ENCODE peak calls at places on chromosomes 1 and 21, in four cellular contexts. Q is H9, W is mesendoderm, R is H1. I is an unnamed sample.

GRCh38 chr21:45802425-45802824 is 158.9 kb downstream of the PCBP3 start:
- DNase-seq in W (no peak), Q (no peak), R (no peak), I (no peak)

GRCh38 chr1:56502700-56503245 is 76.6 kb downstream of the PLPP3 start:
- DNase-seq in R (no peak), Q (no peak), W (no peak), I (peak)

GRCh38 chr1:21022279-21023040 is 154.2 kb downstream of the EIF4G3 start:
- DNase-seq in W (peak), R (no peak), Q (no peak), I (peak)

GRCh38 chr1:215677112-215677511 is 110.0 kb downstream of the KCTD3 start:
- DNase-seq in R (no peak), W (no peak), Q (no peak), I (no peak)

GRCh38 chr1:209430821-209431259 is 152.7 kb upstream of the CAMK1G start:
- DNase-seq in W (no peak), R (no peak), Q (no peak), I (no peak)

GRCh38 chr1:18734461-18735368 is 104.1 kb downstream of the PAX7 start:
- DNase-seq in Q (no peak), W (no peak), R (no peak), I (no peak)

GRCh38 chr1:67646145-67647035 is 38.6 kb upstream of the GADD45A start:
- DNase-seq in Q (no peak), R (no peak), W (peak), I (peak)

GRCh38 chr1:109659997-109660755 is 4.3 kb downstream of the GSTM4 start:
- DNase-seq in W (no peak), Q (no peak), R (no peak), I (peak)

GRCh38 chr1:94737124-94737998 is 82.8 kb upstream of the SLC44A3 start:
- DNase-seq in R (no peak), W (no peak), Q (no peak), I (peak)

GRCh38 chr1:26820784-26821269 is 5.7 kb upstream of the ZDHHC18 start:
- DNase-seq in W (no peak), R (no peak), Q (no peak), I (no peak)

GRCh38 chr1:200968469-200969410 is 54.8 kb downstream of the KIF21B start:
- DNase-seq in R (no peak), Q (no peak), W (no peak), I (peak)

GRCh38 chr1:42944207-42944928 is 14.3 kb downstream of the SLC2A1 start:
- DNase-seq in W (no peak), Q (no peak), R (no peak), I (no peak)

GRCh38 chr21:17660862-17661261 is 48.2 kb upstream of the BTG3 start:
- DNase-seq in R (no peak), W (no peak), Q (no peak), I (no peak)

GRCh38 chr1:209860293-209860881 is 32.6 kb downstream of the UTP25 start:
- DNase-seq in Q (peak), W (peak), R (peak), I (peak)

GRCh38 chr1:18191037-18191867 is 83.7 kb downstream of the IGSF21 start:
- DNase-seq in W (no peak), Q (no peak), R (no peak), I (no peak)

GRCh38 chr1:102628008-102628736 is 480.1 kb downstream of the COL11A1 start:
- DNase-seq in Q (no peak), R (no peak), W (no peak), I (no peak)

DNA sequence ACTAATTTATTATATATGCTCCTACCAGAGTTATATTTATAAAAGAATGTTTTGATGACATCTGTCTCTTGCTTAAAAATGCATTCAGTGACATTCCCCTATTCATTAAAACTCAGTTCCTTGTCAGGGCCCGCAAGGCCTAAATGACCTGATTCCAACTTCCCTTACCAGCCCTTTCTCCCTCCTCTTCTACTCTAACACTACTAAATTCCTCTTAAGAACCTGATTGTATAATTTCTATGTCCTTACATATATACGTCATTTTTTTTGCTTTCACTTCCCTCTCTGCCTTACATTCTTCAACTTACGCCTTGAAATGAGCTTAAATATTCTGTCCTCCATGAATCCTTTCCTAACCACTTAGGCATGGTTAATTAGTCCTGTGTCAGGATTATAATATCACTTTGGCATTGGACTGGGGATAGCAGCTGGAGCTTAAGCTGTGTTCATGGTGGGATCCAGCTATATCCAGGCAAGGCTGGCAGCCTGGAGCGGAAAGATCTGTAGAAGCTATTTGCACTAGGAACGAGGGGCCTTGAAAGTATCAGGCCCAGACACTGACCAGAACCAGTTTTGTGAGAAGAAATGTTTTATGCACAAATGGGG is 360.2 kb upstream of the PTBP2 start:
- DNase-seq in Q (no peak), R (no peak), W (no peak), I (no peak)
- H3K56ac ChIP-seq in Q (no peak), R (no peak), W (no peak), I (no peak)

GRCh38 chr1:175278729-175279128 is 86.2 kb upstream of the KIAA0040 start:
- DNase-seq in W (no peak), R (no peak), Q (no peak), I (no peak)

GRCh38 chr1:175274368-175274767 is 81.8 kb upstream of the KIAA0040 start:
- DNase-seq in Q (no peak), W (no peak), R (no peak), I (no peak)

GRCh38 chr1:175273656-175274055 is 81.1 kb upstream of the KIAA0040 start:
- DNase-seq in Q (no peak), W (no peak), R (no peak), I (no peak)

GRCh38 chr1:175277778-175278177 is 85.2 kb upstream of the KIAA0040 start:
- DNase-seq in W (no peak), Q (no peak), R (no peak), I (no peak)

DNA sequence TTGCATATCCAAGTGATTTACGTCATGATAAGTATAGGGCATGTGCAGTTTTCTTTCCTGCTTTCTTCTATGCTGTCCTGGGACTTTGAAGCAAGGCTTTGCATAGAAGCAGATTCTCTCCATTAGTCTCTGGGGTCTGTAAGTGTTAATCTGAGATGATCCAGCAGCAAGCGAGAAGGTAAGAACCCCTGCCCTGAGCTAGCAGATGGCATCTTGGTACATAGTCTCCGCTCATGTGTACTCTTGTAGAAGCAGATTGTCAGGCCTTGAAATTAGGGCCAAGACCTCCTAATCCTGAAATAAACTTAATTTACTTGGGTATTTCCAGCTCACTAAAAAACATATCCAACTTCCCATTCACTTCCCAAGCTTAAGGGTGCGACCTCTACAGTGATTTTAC is 85.7 kb upstream of the KIAA0040 start:
- DNase-seq in Q (no peak), W (no peak), R (no peak), I (no peak)
- H4K5ac ChIP-seq in Q (no peak), W (no peak), R (no peak), I (no peak)

GRCh38 chr21:16624468-16625102 is 888.3 kb upstream of the CXADR start:
- DNase-seq in Q (no peak), W (no peak), R (no peak), I (no peak)
- H3K56ac ChIP-seq in Q (no peak), W (no peak), R (no peak), I (no peak)

GRCh38 chr1:203321273-203322052 is 16.1 kb downstream of the BTG2 start:
- DNase-seq in Q (no peak), R (no peak), W (no peak), I (no peak)

GRCh38 chr1:203318229-203318517 is 12.9 kb downstream of the BTG2 start:
- DNase-seq in R (no peak), W (no peak), Q (no peak), I (no peak)

GRCh38 chr1:203317429-203318228 is 12.3 kb downstream of the BTG2 start:
- DNase-seq in R (no peak), W (no peak), Q (no peak), I (no peak)

GRCh38 chr1:203320546-203321272 is 15.4 kb downstream of the BTG2 start:
- DNase-seq in R (peak), W (peak), Q (peak), I (peak)

DNA sequence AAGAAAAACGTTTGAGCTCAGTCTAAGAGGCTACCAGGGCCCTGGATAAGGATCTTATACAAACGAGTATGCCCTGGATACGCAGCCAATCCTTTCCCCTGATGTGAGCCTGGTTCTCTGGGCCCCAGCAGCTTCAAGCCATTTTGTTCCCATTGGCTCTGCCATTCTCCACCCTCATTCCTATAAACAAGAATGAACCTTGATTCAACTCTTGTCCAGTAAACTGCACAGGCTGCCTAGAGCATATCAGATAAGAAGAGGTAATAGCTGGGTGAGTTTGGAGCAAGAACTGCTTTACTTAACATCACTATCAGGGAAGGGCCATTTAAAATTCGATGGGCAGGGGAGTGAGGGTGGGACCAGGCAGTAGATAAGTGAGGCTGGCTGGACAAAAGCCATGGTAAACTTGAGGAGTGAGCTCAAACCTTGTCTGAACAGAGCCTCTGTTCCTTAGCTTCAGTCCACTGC is 11.3 kb downstream of the BTG2 start:
- DNase-seq in W (no peak), Q (no peak), R (no peak), I (peak)
- H4K5ac ChIP-seq in W (no peak), Q (no peak), R (no peak), I (no peak)

DNA sequence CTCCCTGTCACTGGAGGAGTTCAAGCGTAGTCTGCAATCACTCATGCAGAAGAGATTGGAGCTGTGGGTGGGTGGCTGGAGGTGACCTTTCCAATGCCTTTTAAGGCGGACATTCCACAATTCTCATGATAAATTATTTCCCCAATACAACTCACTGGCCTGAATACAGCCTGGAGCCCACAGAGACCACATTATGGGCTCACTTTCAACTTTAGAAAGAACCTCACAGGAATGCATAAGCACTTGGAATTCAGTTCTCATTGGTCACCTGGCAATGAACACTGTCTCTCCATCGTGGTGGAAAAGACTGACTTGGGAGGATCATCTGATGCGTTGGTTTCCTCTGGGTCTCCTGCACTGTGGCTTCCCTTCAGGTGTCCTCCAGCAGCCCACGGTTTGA is 151.8 kb upstream of the KCND3 start:
- DNase-seq in W (no peak), Q (no peak), R (no peak), I (no peak)
- H3K56ac ChIP-seq in W (no peak), Q (no peak), R (no peak), I (no peak)

GRCh38 chr1:193543259-193543658 is 356.8 kb upstream of the B3GALT2 start:
- DNase-seq in W (no peak), Q (no peak), R (no peak), I (no peak)
- H4K5ac ChIP-seq in W (no peak), Q (no peak), R (no peak), I (no peak)

DNA sequence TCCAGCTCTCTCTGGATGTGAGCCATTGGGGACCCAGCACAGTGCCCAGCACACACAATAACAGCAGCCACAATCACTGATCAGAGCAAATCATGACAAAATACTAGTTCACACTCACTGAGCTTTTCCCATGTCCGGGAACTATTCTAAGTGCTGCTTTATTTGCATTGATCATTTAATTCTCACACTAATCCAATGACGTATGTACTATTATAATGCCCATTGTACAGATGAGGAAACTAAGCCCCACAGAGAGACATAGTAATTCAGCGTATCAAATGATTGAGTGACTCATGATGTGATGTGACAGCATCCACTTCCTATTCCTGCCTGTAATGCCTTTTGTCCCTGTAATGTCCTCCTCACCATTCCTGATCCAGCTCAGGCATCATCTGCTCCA is 1.9 kb upstream of the S100A8 start:
- DNase-seq in R (no peak), Q (no peak), W (no peak), I (no peak)
- H3K56ac ChIP-seq in R (no peak), Q (no peak), W (no peak), I (no peak)

GRCh38 chr1:245931450-245931849 is 575.6 kb downstream of the SMYD3 start:
- DNase-seq in W (no peak), Q (no peak), R (no peak), I (no peak)
- H4K5ac ChIP-seq in W (no peak), Q (no peak), R (no peak), I (no peak)

GRCh38 chr1:198031086-198031485 is 113.9 kb downstream of the LHX9 start:
- DNase-seq in W (no peak), Q (no peak), R (no peak), I (no peak)
- H3K56ac ChIP-seq in W (no peak), Q (no peak), R (no peak), I (no peak)

I was measured in IMR-90.